ENCODE peak calls at places on chromosomes 2 and 18, in seven cellular contexts. B is activated T-cell treated with anti-CD3 and anti-CD28 coated beads, Interleukin-2, amount 50 U/mL, for 24 hours; Q is H9; E is stimulated activated CD8-positive, alpha-beta memory T cell treated with anti-CD3 and anti-CD28 coated beads, Interleukin-7, amount 100 ng/mL, for 1 hour; C is DMS79 treated with DMSO at 0.1 percent for 48 hours; T is posterior vena cava; D is NCI-H2081. W is an unnamed sample.

GRCh38 chr2:58357521-58357920 is 116.4 kb upstream of the FANCL start:
- DNase-seq in B (no peak), Q (no peak), E (no peak), C (no peak), T (no peak), D (no peak), W (no peak)

GRCh38 chr2:37561615-37562569 is 109.5 kb downstream of the CDC42EP3 start:
- DNase-seq in B (no peak), Q (peak), E (no peak), C (no peak), T (no peak), D (no peak), W (no peak)

GRCh38 chr2:190984595-190984994 is 29.4 kb downstream of the STAT1 start:
- DNase-seq in B (no peak), Q (no peak), E (no peak), C (no peak), T (no peak), D (no peak), W (no peak)

GRCh38 chr2:239825705-239825979 is 199.5 kb downstream of the NDUFA10 start:
- DNase-seq in B (no peak), Q (peak), E (no peak), C (no peak), T (no peak), D (no peak), W (no peak)

GRCh38 chr2:62586981-62587380 is 81.0 kb upstream of the TMEM17 start:
- DNase-seq in B (no peak), Q (no peak), E (no peak), C (no peak), T (no peak), D (no peak), W (no peak)

GRCh38 chr2:63078852-63079606 is 28.4 kb downstream of the OTX1 start:
- DNase-seq in B (no peak), Q (peak), E (no peak), C (no peak), T (no peak), D (peak), W (peak)

GRCh38 chr2:6772366-6772710 is 93.4 kb downstream of the CMPK2 start:
- DNase-seq in B (no peak), Q (peak), E (no peak), C (no peak), T (no peak), D (peak), W (no peak)

GRCh38 chr2:60350791-60351190 is 202.7 kb downstream of the BCL11A start:
- DNase-seq in B (no peak), Q (no peak), E (no peak), C (no peak), T (no peak), D (no peak), W (peak)

GRCh38 chr2:166516712-166517303 is 22.8 kb upstream of the SCN7A start:
- DNase-seq in B (no peak), Q (no peak), E (no peak), C (peak), T (no peak), D (peak), W (peak)

GRCh38 chr2:158339513-158339912 is 117.0 kb downstream of the CCDC148 start:
- DNase-seq in B (no peak), Q (no peak), E (no peak), C (no peak), T (no peak), D (no peak), W (no peak)

GRCh38 chr2:66437601-66438497 is 2.9 kb downstream of the MEIS1 start:
- DNase-seq in B (no peak), Q (no peak), E (no peak), C (peak), T (peak), D (peak), W (no peak)

GRCh38 chr18:49500136-49500921 is 13.3 kb upstream of the C18orf32 start:
- DNase-seq in B (no peak), Q (peak), E (no peak), C (no peak), T (peak), D (no peak), W (no peak)

GRCh38 chr18:3447035-3447894 is 2.7 kb upstream of the TGIF1 start:
- DNase-seq in B (no peak), Q (peak), E (no peak), C (peak), T (no peak), D (peak), W (no peak)

GRCh38 chr2:208311321-208311720 is 45.3 kb downstream of the PIKFYVE start:
- DNase-seq in B (no peak), Q (no peak), E (no peak), C (no peak), T (no peak), D (no peak), W (no peak)

GRCh38 chr2:218432676-218433365 is 13.9 kb downstream of the VIL1 start:
- DNase-seq in B (peak), Q (no peak), E (no peak), C (no peak), T (peak), D (no peak), W (no peak)

GRCh38 chr2:196887431-196887830 is 39.1 kb downstream of the PGAP1 start:
- DNase-seq in B (no peak), Q (no peak), E (no peak), C (no peak), T (no peak), D (no peak), W (no peak)

GRCh38 chr2:170984079-170984478 is 55.0 kb downstream of the GORASP2 start:
- DNase-seq in B (no peak), Q (no peak), E (no peak), C (no peak), T (no peak), D (no peak), W (no peak)

GRCh38 chr18:63213331-63213900 is 106.2 kb downstream of the BCL2 start:
- DNase-seq in B (peak), Q (no peak), E (no peak), C (no peak), T (no peak), D (no peak), W (no peak)

GRCh38 chr2:149192425-149192824 is 138.0 kb upstream of the LYPD6 start:
- DNase-seq in B (no peak), Q (no peak), E (no peak), C (no peak), T (no peak), D (no peak), W (no peak)

GRCh38 chr18:49562481-49563129 is 748 bp downstream of the LIPG start:
- DNase-seq in B (peak), Q (peak), E (no peak), C (peak), T (no peak), D (no peak), W (no peak)

GRCh38 chr18:28177828-28178635 is 1.1 kb upstream of the CDH2 start:
- DNase-seq in B (peak), Q (peak), E (no peak), C (peak), T (no peak), D (peak), W (peak)

GRCh38 chr2:62221141-62221540 is 25.2 kb downstream of the B3GNT2 start:
- DNase-seq in B (no peak), Q (no peak), E (no peak), C (no peak), T (no peak), D (peak), W (no peak)

W was measured in RPMI8226.